ENCODE peak calls at places on chromosomes 3 and 15, in five cellular contexts. J is HepG2, S is IMR-90, N is SK-N-SH, A is K562. B is an unnamed sample.

GRCh38 chr15:45094358-45094730 is 19.6 kb downstream of the DUOX2 start:
- DNase-seq in J (no peak), N (no peak), A (no peak), S (peak), B (no peak)

GRCh38 chr15:48250640-48251076 is 44.6 kb downstream of the SLC12A1 start:
- DNase-seq in N (peak), J (peak), S (peak), A (peak), B (peak)

GRCh38 chr3:64166584-64167155 is 58.6 kb downstream of the PRICKLE2 start:
- DNase-seq in J (peak), N (peak), S (no peak), A (no peak), B (no peak)

GRCh38 chr15:73851679-73852078 is 21.7 kb upstream of the TBC1D21 start:
- DNase-seq in N (no peak), J (peak), S (peak), A (peak), B (no peak)

GRCh38 chr3:124373524-124373923 is 356.7 kb upstream of the UMPS start:
- DNase-seq in J (no peak), A (no peak), S (no peak), N (no peak), B (peak)

GRCh38 chr15:61748529-61748928 is 311.7 kb downstream of the VPS13C start:
- DNase-seq in A (no peak), N (no peak), J (no peak), S (no peak), B (no peak)

GRCh38 chr15:34362047-34362773 is 4.8 kb downstream of the LPCAT4 start:
- DNase-seq in S (no peak), A (no peak), J (no peak), N (no peak), B (no peak)

GRCh38 chr3:87503901-87504498 is 227.6 kb upstream of the POU1F1 start:
- DNase-seq in S (peak), A (peak), J (peak), N (peak), B (no peak)

GRCh38 chr3:58161435-58162398 is 49.1 kb downstream of the DNASE1L3 start:
- DNase-seq in N (no peak), S (peak), J (no peak), A (peak), B (no peak)

GRCh38 chr3:198030125-198030524 is 70.1 kb downstream of the LMLN start:
- DNase-seq in N (no peak), S (no peak), A (no peak), J (no peak), B (no peak)

GRCh38 chr3:132543016-132543739 is 53.9 kb upstream of the ACKR4 start:
- DNase-seq in N (no peak), J (peak), A (no peak), S (peak), B (peak)

DNA sequence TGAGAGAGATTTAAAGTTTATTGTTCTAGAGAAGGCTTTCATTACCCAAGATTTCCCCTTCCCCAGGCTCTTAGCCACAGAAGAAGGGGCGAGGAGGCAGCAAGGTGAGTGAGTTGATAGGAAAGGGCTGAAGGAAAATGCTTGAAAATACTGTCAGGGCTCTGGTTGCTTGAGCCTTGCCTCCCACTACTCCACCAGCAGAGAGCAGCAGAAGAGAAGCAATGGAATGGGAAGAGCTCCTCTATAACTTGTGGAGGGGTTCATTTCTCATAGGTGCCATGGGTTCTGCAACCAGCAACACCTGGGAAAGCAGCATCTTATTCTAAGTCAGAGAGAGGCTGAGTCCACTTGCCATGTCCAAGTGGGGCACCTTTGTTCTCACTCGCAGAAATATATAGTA is 184.0 kb upstream of the CNTN6 start:
- DNase-seq in J (no peak), A (no peak), S (no peak), N (peak), B (no peak)
- TF ChIP-seq MXI1 in J (no peak), A (no peak), S (no peak), N (no peak), B (no peak)

GRCh38 chr3:29852767-29853166 is 571.9 kb downstream of the RBMS3 start:
- DNase-seq in N (no peak), A (no peak), J (no peak), S (no peak), B (no peak)

GRCh38 chr3:29853841-29854397 is 573.0 kb downstream of the RBMS3 start:
- DNase-seq in S (no peak), N (no peak), J (no peak), A (no peak), B (no peak)

GRCh38 chr3:29850641-29851040 is 569.8 kb downstream of the RBMS3 start:
- DNase-seq in J (peak), A (no peak), N (no peak), S (no peak), B (no peak)
- TF ChIP-seq MXI1 in J (no peak), A (no peak), N (no peak), S (no peak), B (no peak)

GRCh38 chr3:149626671-149627070 is 31.2 kb downstream of the WWTR1 start:
- DNase-seq in S (no peak), A (no peak), N (no peak), J (no peak), B (no peak)
- TF ChIP-seq MXI1 in S (no peak), A (no peak), N (no peak), J (no peak), B (no peak)

DNA sequence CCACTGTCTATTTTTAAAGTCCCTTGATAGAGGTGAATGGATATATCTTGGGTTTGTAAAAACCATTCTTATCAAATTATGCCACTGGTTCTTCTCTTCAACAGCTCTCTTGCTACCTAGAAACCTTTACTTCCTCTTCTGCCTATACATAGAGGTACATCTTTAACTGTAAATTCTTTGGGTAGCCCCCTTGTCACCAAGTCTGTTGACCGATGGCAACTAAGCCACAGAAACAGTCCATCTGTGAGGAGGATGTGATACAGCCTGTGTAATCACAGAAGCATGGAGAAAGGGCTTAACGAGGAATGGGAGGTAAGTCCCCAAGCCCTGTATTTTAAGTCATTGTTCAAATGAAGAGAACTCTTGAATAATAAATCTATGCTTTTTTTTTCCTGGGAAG is 246.5 kb upstream of the MDFIC2 start:
- DNase-seq in S (no peak), N (no peak), A (no peak), J (no peak), B (no peak)
- TF ChIP-seq MXI1 in S (no peak), N (no peak), A (no peak), J (no peak), B (no peak)

GRCh38 chr3:69368129-69368741 is 17.7 kb downstream of the FRMD4B start:
- DNase-seq in J (no peak), S (no peak), A (no peak), N (no peak), B (peak)
- TF ChIP-seq MXI1 in J (no peak), S (no peak), A (no peak), N (no peak), B (peak)

GRCh38 chr3:104764499-104764898 is 602.2 kb upstream of the ALCAM start:
- DNase-seq in A (no peak), N (no peak), J (no peak), S (no peak), B (no peak)
- TF ChIP-seq MXI1 in A (no peak), N (no peak), J (no peak), S (no peak), B (no peak)

GRCh38 chr3:8301977-8302589 is 199.5 kb upstream of the LMCD1 start:
- DNase-seq in J (peak), N (peak), A (peak), S (peak), B (no peak)
- TF ChIP-seq MXI1 in J (no peak), N (no peak), A (no peak), S (no peak), B (no peak)